ENCODE peak calls at places on chromosomes 11 and 22, in six cellular contexts. A is OCI-LY7; X is effector memory CD4-positive, alpha-beta T cell; I is prostate gland; N is right cardiac atrium; V is lower lobe of right lung. Q is an unnamed sample.

GRCh38 chr22:29124777-29125506 is 52.1 kb downstream of the KREMEN1 start:
- DNase-seq in A (no peak), X (no peak), I (no peak), N (no peak), V (no peak), Q (no peak)

GRCh38 chr22:49014227-49015201 is 813.2 kb downstream of the BRD1 start:
- DNase-seq in A (no peak), X (no peak), I (no peak), N (peak), V (peak), Q (no peak)

GRCh38 chr11:116412118-116412889 is 360.5 kb downstream of the BUD13 start:
- DNase-seq in A (no peak), X (no peak), I (no peak), N (no peak), V (no peak), Q (no peak)

GRCh38 chr11:117945047-117945820 is 16.0 kb upstream of the TMPRSS13 start:
- DNase-seq in A (no peak), X (no peak), I (no peak), N (no peak), V (no peak), Q (no peak)

GRCh38 chr11:126090452-126090851 is 27.8 kb upstream of the CDON start:
- DNase-seq in A (no peak), X (no peak), I (no peak), N (no peak), V (no peak), Q (no peak)

GRCh38 chr11:110491577-110492352 is 62.0 kb downstream of the FDX1 start:
- DNase-seq in A (no peak), X (no peak), I (no peak), N (no peak), V (no peak), Q (no peak)

GRCh38 chr11:77147036-77147315 is 18.9 kb downstream of the MYO7A start:
- DNase-seq in A (no peak), X (no peak), I (no peak), N (no peak), V (no peak), Q (no peak)

GRCh38 chr11:76918941-76919386 is 58.2 kb downstream of the ACER3 start:
- DNase-seq in A (peak), X (no peak), I (peak), N (no peak), V (no peak), Q (no peak)

GRCh38 chr11:975824-976223 is 50.2 kb downstream of the AP2A2 start:
- DNase-seq in A (peak), X (no peak), I (no peak), N (no peak), V (no peak), Q (no peak)

GRCh38 chr11:114084414-114084813 is 24.9 kb downstream of the ZBTB16 start:
- DNase-seq in A (no peak), X (no peak), I (no peak), N (no peak), V (no peak), Q (no peak)

GRCh38 chr11:62595124-62595523 is 3.8 kb upstream of the TUT1 start:
- DNase-seq in A (no peak), X (no peak), I (no peak), N (peak), V (no peak), Q (no peak)

GRCh38 chr22:40218723-40219294 is 41.1 kb downstream of the TNRC6B start:
- DNase-seq in A (no peak), X (no peak), I (no peak), N (no peak), V (no peak), Q (no peak)

GRCh38 chr22:27919943-27920755 is 1.1 kb upstream of the PITPNB start:
- DNase-seq in A (no peak), X (no peak), I (no peak), N (no peak), V (no peak), Q (no peak)

GRCh38 chr11:3834349-3835099 is 6.2 kb downstream of the RHOG start:
- DNase-seq in A (peak), X (no peak), I (no peak), N (peak), V (peak), Q (no peak)

GRCh38 chr22:40890881-40891280 is 29.0 kb upstream of the DNAJB7 start:
- DNase-seq in A (no peak), X (no peak), I (no peak), N (no peak), V (no peak), Q (no peak)

GRCh38 chr11:1573077-1573846 is 1.2 kb upstream of the DUSP8 start:
- DNase-seq in A (no peak), X (peak), I (no peak), N (peak), V (no peak), Q (peak)

GRCh38 chr22:24813861-24814770 is 8.1 kb downstream of the SGSM1 start:
- DNase-seq in A (no peak), X (no peak), I (no peak), N (no peak), V (no peak), Q (no peak)

GRCh38 chr11:68345776-68346728 is 33.7 kb downstream of the LRP5 start:
- DNase-seq in A (no peak), X (no peak), I (no peak), N (peak), V (peak), Q (no peak)

GRCh38 chr22:44398791-44399190 is 86.0 kb upstream of the SHISAL1 start:
- DNase-seq in A (no peak), X (no peak), I (no peak), N (peak), V (no peak), Q (no peak)

GRCh38 chr11:83102806-83103205 is 31.1 kb upstream of the RAB30 start:
- DNase-seq in A (no peak), X (no peak), I (no peak), N (no peak), V (no peak), Q (no peak)

GRCh38 chr11:95318459-95318858 is 87.5 kb upstream of the SESN3 start:
- DNase-seq in A (no peak), X (no peak), I (no peak), N (no peak), V (no peak), Q (no peak)

GRCh38 chr11:75499423-75500305 is 26.1 kb downstream of the GDPD5 start:
- DNase-seq in A (no peak), X (no peak), I (no peak), N (peak), V (no peak), Q (no peak)

GRCh38 chr11:558503-558902 is 2.0 kb downstream of the LMNTD2 start:
- DNase-seq in A (no peak), X (no peak), I (no peak), N (no peak), V (no peak), Q (no peak)

GRCh38 chr11:133127746-133128145 is 404.6 kb downstream of the OPCML start:
- DNase-seq in A (no peak), X (no peak), I (no peak), N (no peak), V (no peak), Q (no peak)

GRCh38 chr11:45106006-45106405 is 40.4 kb upstream of the PRDM11 start:
- DNase-seq in A (no peak), X (no peak), I (no peak), N (no peak), V (no peak), Q (no peak)

GRCh38 chr11:19428206-19429001 is 187.7 kb upstream of the E2F8 start:
- DNase-seq in A (no peak), X (no peak), I (no peak), N (no peak), V (no peak), Q (no peak)

DNA sequence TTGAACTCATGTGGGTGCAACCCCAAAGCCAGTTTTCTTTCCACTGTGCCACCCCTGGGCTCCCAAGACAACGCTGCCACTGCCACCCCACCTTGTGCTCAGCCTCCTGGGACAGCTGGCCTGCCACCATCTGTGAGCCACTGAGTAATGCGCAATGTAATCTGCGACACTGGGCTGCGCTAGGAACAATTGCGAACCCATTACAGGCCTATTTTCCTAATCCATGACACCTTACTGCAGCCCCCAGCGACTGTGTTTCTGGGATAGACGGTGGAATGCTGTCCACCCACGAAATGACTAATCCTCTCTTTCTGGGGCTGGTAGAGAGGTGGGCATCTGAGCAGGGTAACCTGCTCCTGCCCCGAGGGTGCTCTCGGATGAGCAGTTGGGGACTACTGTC is 22.2 kb downstream of the FLRT1 start:
- DNase-seq in A (no peak), X (no peak), I (no peak), N (no peak), V (no peak), Q (no peak)
- H3K27ac ChIP-seq in A (no peak), X (no peak), I (no peak), N (peak), V (no peak), Q (no peak)

GRCh38 chr22:35915477-35916013 is 113.1 kb downstream of the RBFOX2 start:
- DNase-seq in A (no peak), X (no peak), I (no peak), N (no peak), V (no peak), Q (no peak)
- H3K4me3 ChIP-seq in A (peak), X (no peak), I (peak), N (peak), V (peak), Q (no peak)

GRCh38 chr22:37747090-37747714 is 50.4 kb downstream of the TRIOBP start:
- DNase-seq in A (no peak), X (no peak), I (no peak), N (peak), V (no peak), Q (no peak)
- H3K27ac ChIP-seq in A (no peak), X (no peak), I (peak), N (peak), V (peak), Q (peak)

DNA sequence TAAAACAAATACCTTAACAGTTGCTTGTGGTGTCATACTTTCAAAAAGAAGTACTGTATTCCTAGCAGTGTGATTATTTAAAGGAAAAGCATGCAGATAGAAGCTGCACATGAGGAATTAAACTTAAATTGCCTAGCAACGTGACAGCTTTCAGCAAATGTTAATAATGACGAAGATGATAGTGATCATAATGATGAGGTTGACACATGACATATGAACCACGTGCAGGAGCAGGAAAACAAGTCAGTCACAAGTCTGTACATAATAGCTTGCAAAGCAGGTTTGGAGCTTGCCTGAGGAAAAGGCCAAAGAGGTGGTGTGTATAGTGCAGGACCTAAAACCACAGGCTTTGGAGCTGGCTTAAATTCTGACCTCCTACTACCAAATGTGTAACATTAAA is 30.6 kb upstream of the PIK3C2A start:
- DNase-seq in A (no peak), X (no peak), I (peak), N (no peak), V (no peak), Q (no peak)
- H3K4me3 ChIP-seq in A (no peak), X (no peak), I (no peak), N (no peak), V (no peak), Q (no peak)

GRCh38 chr22:46374663-46375474 is 39.4 kb downstream of the TRMU start:
- DNase-seq in A (no peak), X (no peak), I (peak), N (no peak), V (peak), Q (no peak)

GRCh38 chr22:46372686-46373085 is 37.2 kb downstream of the TRMU start:
- DNase-seq in A (no peak), X (no peak), I (no peak), N (no peak), V (no peak), Q (no peak)

GRCh38 chr22:46376096-46376495 is 40.6 kb downstream of the TRMU start:
- DNase-seq in A (no peak), X (no peak), I (no peak), N (no peak), V (no peak), Q (no peak)

GRCh38 chr22:46373166-46373565 is 37.7 kb downstream of the TRMU start:
- DNase-seq in A (no peak), X (no peak), I (peak), N (peak), V (no peak), Q (peak)

GRCh38 chr22:46373838-46374662 is 38.5 kb downstream of the TRMU start:
- DNase-seq in A (no peak), X (no peak), I (no peak), N (no peak), V (no peak), Q (peak)
- H3K27ac ChIP-seq in A (no peak), X (no peak), I (peak), N (no peak), V (no peak), Q (no peak)

GRCh38 chr22:33036881-33037280 is 21.3 kb downstream of the SYN3 start:
- DNase-seq in A (no peak), X (no peak), I (no peak), N (no peak), V (no peak), Q (no peak)
- H3K4me3 ChIP-seq in A (no peak), X (no peak), I (no peak), N (no peak), V (no peak), Q (no peak)

Q was measured in CD8-positive, alpha-beta memory T cell.